ENCODE peak calls at places on chromosomes 5 and 9, in seven cellular contexts. T is tibial artery, U is psoas muscle, M is AG09309, J is GM13976, X is lung, V is nephron progenitor cell. S is an unnamed sample.

GRCh38 chr5:132385321-132386105 is 16.0 kb downstream of the SLC22A5 start:
- DNase-seq in J (peak; percentile 74), M (no peak), X (peak; percentile 69), T (peak; percentile 49), V (peak; percentile 29), U (peak; percentile 45), S (peak; percentile 81)

GRCh38 chr5:134018154-134018985 is 13.6 kb upstream of the VDAC1 start:
- DNase-seq in M (no peak), X (no peak), T (no peak), J (no peak), U (no peak), V (no peak), S (no peak)

GRCh38 chr5:122153230-122153629 is 23.9 kb downstream of the ZNF474 start:
- DNase-seq in T (no peak), V (no peak), J (no peak), X (no peak), M (peak; percentile 75), U (no peak), S (no peak)

GRCh38 chr5:41772071-41772470 is 98.2 kb downstream of the OXCT1 start:
- DNase-seq in J (no peak), V (no peak), T (no peak), X (no peak), U (no peak), M (no peak), S (no peak)

GRCh38 chr9:78971505-78971904 is 600.3 kb upstream of the TLE4 start:
- DNase-seq in V (no peak), T (no peak), M (no peak), U (no peak), J (no peak), X (no peak), S (no peak)

GRCh38 chr9:93202919-93203712 is 19.2 kb downstream of the WNK2 start:
- DNase-seq in T (no peak), M (no peak), J (no peak), X (no peak), V (no peak), U (no peak), S (no peak)

GRCh38 chr5:157915638-157916037 is 56.7 kb upstream of the CLINT1 start:
- DNase-seq in M (no peak), U (peak; percentile 72), V (no peak), J (no peak), X (peak; percentile 93), T (peak; percentile 72), S (no peak)

GRCh38 chr5:60210810-60211209 is 317.3 kb upstream of the PDE4D start:
- DNase-seq in J (no peak), V (no peak), U (no peak), T (no peak), M (no peak), X (no peak), S (no peak)

GRCh38 chr9:121837113-121838010 is 185.9 kb downstream of the DAB2IP start:
- DNase-seq in X (no peak), J (no peak), M (no peak), U (no peak), T (no peak), V (no peak), S (no peak)

GRCh38 chr9:88614359-88614758 is 79.4 kb downstream of the NXNL2 start:
- DNase-seq in T (no peak), M (no peak), V (no peak), U (no peak), J (no peak), X (no peak), S (no peak)

GRCh38 chr5:157292599-157292998 is 26.7 kb downstream of the CYFIP2 start:
- DNase-seq in V (no peak), M (no peak), T (no peak), U (no peak), J (no peak), X (no peak), S (no peak)

GRCh38 chr5:97400537-97400936 is 217.5 kb upstream of the RIOK2 start:
- DNase-seq in U (no peak), X (no peak), M (no peak), J (no peak), T (no peak), V (no peak), S (no peak)

GRCh38 chr9:136511670-136512592 is 29.1 kb upstream of the SEC16A start:
- DNase-seq in J (no peak), T (peak; percentile 69), U (peak; percentile 55), X (peak; percentile 59), V (no peak), M (no peak), S (no peak)

GRCh38 chr9:136325354-136325753 is 2.0 kb upstream of the GPSM1 start:
- DNase-seq in V (no peak), J (no peak), X (no peak), T (no peak), M (no peak), U (no peak), S (no peak)

GRCh38 chr5:134046801-134047707 is 42.3 kb upstream of the VDAC1 start:
- DNase-seq in J (no peak), V (no peak), T (no peak), U (no peak), M (no peak), X (no peak), S (no peak)

GRCh38 chr5:55096860-55097259 is 5.6 kb upstream of the GZMA start:
- DNase-seq in J (no peak), U (no peak), M (no peak), X (no peak), V (no peak), T (no peak), S (peak; percentile 34)

GRCh38 chr5:32024751-32025150 is 149.4 kb downstream of the GOLPH3 start:
- DNase-seq in T (no peak), X (no peak), J (no peak), U (no peak), M (no peak), V (no peak), S (no peak)

GRCh38 chr9:131258698-131259431 is 17.4 kb downstream of the FAM78A start:
- DNase-seq in U (no peak), J (no peak), T (no peak), M (no peak), V (no peak), X (no peak), S (no peak)

GRCh38 chr9:91282292-91282691 is 79.4 kb downstream of the AUH start:
- DNase-seq in M (no peak), T (no peak), U (no peak), X (no peak), J (no peak), V (no peak), S (no peak)

GRCh38 chr5:138725885-138726457 is 27.3 kb upstream of the CTNNA1 start:
- DNase-seq in V (no peak), X (no peak), U (no peak), J (no peak), T (no peak), M (no peak), S (no peak)

GRCh38 chr5:6634327-6634713 is 1.1 kb downstream of the SRD5A1 start:
- DNase-seq in U (no peak), T (no peak), V (no peak), M (no peak), X (no peak), J (peak; percentile 64), S (no peak)

GRCh38 chr9:108119530-108120113 is 630.1 kb upstream of the KLF4 start:
- DNase-seq in J (no peak), X (no peak), T (no peak), U (no peak), V (no peak), M (no peak), S (no peak)

GRCh38 chr9:108130896-108131295 is 641.3 kb upstream of the KLF4 start:
- DNase-seq in U (no peak), X (no peak), J (no peak), T (no peak), V (no peak), M (no peak), S (no peak)

DNA sequence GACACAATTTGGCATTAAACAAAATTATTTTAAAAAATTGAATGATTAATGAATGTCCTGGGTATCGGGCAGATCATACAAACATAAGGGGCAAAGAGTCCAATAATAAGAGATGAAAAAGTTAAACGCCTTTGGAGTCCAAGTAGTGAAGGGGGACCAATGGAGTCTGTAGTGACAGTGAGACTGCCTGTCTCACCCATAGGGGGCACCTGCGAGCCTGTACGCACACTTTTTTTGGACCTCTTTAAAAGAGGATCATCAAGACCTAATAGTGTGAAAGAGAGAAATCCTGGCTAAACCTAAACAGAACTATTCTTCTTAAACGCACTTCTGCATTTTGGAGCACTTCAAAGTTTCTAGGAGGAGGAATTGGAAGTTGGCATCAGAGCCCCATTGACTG is 636.0 kb upstream of the KLF4 start:
- DNase-seq in V (no peak), J (no peak), X (no peak), T (peak; percentile 23), M (no peak), U (no peak), S (no peak)
- TF ChIP-seq CTCF in V (peak; percentile 17), J (peak; percentile 11), X (no peak), T (no peak), M (peak; percentile 46), U (peak; percentile 17), S (no peak)

GRCh38 chr5:149667827-149668122 is 62.3 kb upstream of the PPARGC1B start:
- DNase-seq in M (no peak), X (no peak), V (no peak), J (no peak), U (no peak), T (no peak), S (no peak)
- TF ChIP-seq CTCF in M (no peak), X (no peak), V (peak; percentile 3), J (no peak), U (no peak), T (peak; percentile 4), S (no peak)

DNA sequence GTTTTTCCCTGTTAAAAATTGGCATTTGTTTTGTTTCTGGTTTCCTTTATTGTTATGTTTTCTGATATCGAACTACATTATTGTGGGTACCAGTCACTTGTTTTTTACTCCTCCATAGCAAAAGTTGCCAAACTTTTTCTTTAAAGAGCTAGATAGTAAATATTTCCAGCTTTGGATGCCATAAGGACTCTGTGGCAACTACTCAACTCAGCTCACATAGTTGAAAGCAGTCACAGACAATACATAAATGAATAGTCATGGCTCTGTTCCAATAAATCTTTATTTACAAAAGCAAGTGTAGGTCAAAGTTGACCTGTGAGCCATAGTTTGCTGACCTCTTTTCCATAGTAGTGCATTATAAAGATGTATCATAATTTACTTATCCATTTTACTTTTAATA is 305.0 kb downstream of the RASEF start:
- DNase-seq in T (no peak), U (no peak), J (no peak), M (no peak), X (no peak), V (no peak), S (no peak)
- TF ChIP-seq CTCF in T (no peak), U (no peak), J (no peak), M (no peak), X (no peak), V (no peak), S (no peak)

DNA sequence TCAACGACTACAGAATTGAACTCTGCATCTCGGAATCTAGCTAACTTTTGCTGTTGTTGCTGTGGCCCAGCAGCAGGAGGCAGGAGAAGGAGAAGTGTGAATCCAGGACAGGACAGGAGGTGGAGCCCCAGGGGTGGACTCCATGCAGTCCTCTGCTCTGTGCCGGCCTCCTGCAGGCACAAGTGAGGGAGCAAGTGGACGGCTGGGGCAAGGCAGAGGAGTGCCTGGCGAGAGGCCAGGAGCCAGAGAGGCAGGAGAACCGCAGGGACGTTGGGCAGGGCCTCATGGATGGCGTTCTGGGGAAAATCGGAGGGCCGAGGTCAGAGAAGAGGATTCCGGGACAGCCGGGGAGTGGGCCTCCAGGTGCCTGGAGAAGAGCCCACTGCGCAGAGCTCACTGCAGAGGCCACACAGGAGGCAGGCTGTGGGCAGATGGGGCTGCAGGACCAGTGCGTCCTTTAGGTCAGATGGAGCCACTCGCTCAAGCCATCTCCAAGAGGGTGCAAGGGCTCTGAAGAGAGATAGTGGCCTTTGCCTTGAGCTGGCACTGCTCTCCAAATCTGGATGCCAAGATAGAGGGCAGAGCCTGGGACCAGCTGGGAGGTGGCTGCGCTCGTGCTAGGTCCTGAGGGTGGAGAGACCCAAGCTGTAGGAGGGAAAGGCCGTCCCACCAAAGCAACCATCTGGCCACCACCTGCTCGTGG is 214.0 kb downstream of the FANCC start:
- DNase-seq in T (no peak), J (no peak), X (no peak), U (no peak), M (no peak), V (no peak), S (no peak)
- TF ChIP-seq CTCF in T (peak; percentile 4), J (no peak), X (no peak), U (no peak), M (no peak), V (no peak), S (no peak)

S was measured in activated CD8-positive, alpha-beta T cell treated with anti-CD3 and anti-CD28 coated beads for 36 hours.